ENCODE peak calls at places on chromosomes 16 and 17, in five cellular contexts. G is activated T-helper 1 cell treated with anti-CD3 and anti-CD28 coated beads, Interleukin-12 subunit alpha, Interleukin-12 subunit beta, Interleukin-2, Interleukin-4 antibody, amounts not matched to agents 30 ng/mL and 10 ng/mL and 1 ng/mL, durations not matched to agents 14 hours and 24 hours and 36 hours; O is non-pigmented ciliary epithelial cell; R is naive thymus-derived CD8-positive, alpha-beta T cell; A is pulmonary artery endothelial cell. Y is an unnamed sample.

GRCh38 chr17:38743556-38744171 is 4.5 kb downstream of the PCGF2 start:
- DNase-seq in G (no peak), O (no peak), R (no peak), A (no peak), Y (no peak)

GRCh38 chr17:32445075-32445427 is 741 bp downstream of the PSMD11 start:
- DNase-seq in G (peak), O (no peak), R (no peak), A (peak), Y (peak)

GRCh38 chr16:78133919-78134318 is 34.5 kb downstream of the WWOX start:
- DNase-seq in G (no peak), O (no peak), R (no peak), A (no peak), Y (no peak)

GRCh38 chr16:67181346-67181745 is 2.4 kb downstream of the MATCAP1 start:
- DNase-seq in G (no peak), O (no peak), R (no peak), A (peak), Y (no peak)

GRCh38 chr17:41835800-41836549 is at the start of gene NT5C3B:
- DNase-seq in G (peak), O (no peak), R (peak), A (no peak), Y (peak)

GRCh38 chr17:38879878-38880727 is 10.2 kb downstream of the LASP1 start:
- DNase-seq in G (no peak), O (no peak), R (no peak), A (peak), Y (no peak)

GRCh38 chr17:6714315-6714874 is 1.2 kb upstream of the SLC13A5 start:
- DNase-seq in G (no peak), O (no peak), R (no peak), A (no peak), Y (no peak)

GRCh38 chr17:27542841-27543463 is 86.7 kb downstream of the KSR1 start:
- DNase-seq in G (no peak), O (no peak), R (no peak), A (no peak), Y (no peak)

GRCh38 chr16:14186007-14186953 is 115.2 kb downstream of the MRTFB start:
- DNase-seq in G (no peak), O (no peak), R (no peak), A (peak), Y (no peak)

GRCh38 chr17:69947027-69947759 is 127.8 kb upstream of the KCNJ16 start:
- DNase-seq in G (no peak), O (no peak), R (no peak), A (no peak), Y (no peak)

GRCh38 chr17:28372203-28372944 is 880 bp downstream of the SARM1 start:
- DNase-seq in G (no peak), O (no peak), R (no peak), A (no peak), Y (peak)

GRCh38 chr17:67293251-67294203 is 48.5 kb upstream of the HELZ start:
- DNase-seq in G (peak), O (no peak), R (peak), A (no peak), Y (peak)